ENCODE peak calls at places on chromosomes 1 and 21, in nine cellular contexts. Q is Peyer's patch; J is CD4-positive, alpha-beta memory T cell; C is upper lobe of right lung; A is CD8-positive, alpha-beta memory T cell; Y is left lung; P is T-helper 17 cell; U is body of pancreas; X is adrenal gland. H is an unnamed sample.

GRCh38 chr1:12443151-12443550 is 174.9 kb downstream of the DHRS3 start:
- DNase-seq in P (no peak), U (no peak), C (no peak), Y (no peak), A (no peak), X (no peak), Q (no peak), J (no peak), H (no peak)

GRCh38 chr1:212512731-212513559 is 80.2 kb downstream of the NENF start:
- DNase-seq in J (no peak), C (no peak), P (no peak), Q (no peak), Y (no peak), X (no peak), U (peak; percentile 35), A (no peak), H (no peak)

GRCh38 chr1:55155522-55155921 is 59.6 kb downstream of the USP24 start:
- DNase-seq in U (peak; percentile 27), X (peak; percentile 40), P (no peak), A (no peak), Y (no peak), J (no peak), C (peak; percentile 57), Q (no peak), H (peak; percentile 20)

GRCh38 chr1:116323419-116323987 is 49.5 kb upstream of the ATP1A1 start:
- DNase-seq in Y (no peak), U (no peak), Q (no peak), C (no peak), J (no peak), X (no peak), A (no peak), P (no peak), H (peak; percentile 80)

GRCh38 chr1:207822602-207823451 is 71.0 kb downstream of the CD46 start:
- DNase-seq in Y (peak; percentile 84), X (peak; percentile 97), P (peak; percentile 38), J (peak; percentile 77), Q (peak; percentile 80), A (peak; percentile 55), C (peak; percentile 86), U (peak; percentile 96), H (peak; percentile 97)

GRCh38 chr1:208510192-208510952 is 266.2 kb upstream of the PLXNA2 start:
- DNase-seq in Y (no peak), X (no peak), A (no peak), P (no peak), Q (no peak), J (no peak), C (no peak), U (no peak), H (no peak)

GRCh38 chr1:209363112-209363511 is 220.4 kb upstream of the CAMK1G start:
- DNase-seq in X (no peak), Y (no peak), C (no peak), U (peak; percentile 12), A (no peak), Q (no peak), P (no peak), J (no peak), H (no peak)

GRCh38 chr1:20185834-20186782 is at the start of the genes PLA2G2C and UBXN10:
- DNase-seq in Y (peak; percentile 68), Q (peak; percentile 82), C (peak; percentile 82), J (peak; percentile 29), P (peak; percentile 20), X (peak; percentile 65), A (peak; percentile 41), U (peak; percentile 58), H (peak; percentile 29)

GRCh38 chr21:35236090-35236489 is 187.0 kb upstream of the RUNX1 start:
- DNase-seq in Y (no peak), Q (no peak), C (no peak), X (no peak), U (no peak), J (no peak), P (no peak), A (no peak), H (no peak)

DNA sequence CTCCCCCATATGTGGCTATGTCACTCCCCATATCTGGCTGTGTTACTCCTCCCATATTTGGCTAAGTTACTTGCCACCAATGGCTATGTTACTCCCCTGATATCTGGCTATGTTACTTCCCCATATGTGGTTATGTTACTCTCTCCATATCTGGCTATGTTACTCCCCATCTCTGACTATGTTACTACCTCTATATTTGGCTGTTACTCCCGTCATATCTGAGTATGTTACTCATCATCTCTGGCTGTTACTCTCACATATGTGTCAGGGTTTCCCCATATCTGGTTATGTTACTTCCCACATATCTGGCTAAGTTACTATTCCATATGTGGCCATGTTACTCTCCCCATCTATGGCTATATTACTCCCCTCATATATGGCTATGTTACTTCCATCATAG is 50.3 kb upstream of the MAP10 start:
- DNase-seq in P (no peak), X (no peak), Q (no peak), A (no peak), Y (no peak), U (no peak), J (no peak), C (no peak), H (no peak)
- H3K9me3 ChIP-seq in P (no peaks in the 10 kb centered on the region), X (no peaks in the 10 kb centered on the region), Q (no peaks in the 10 kb centered on the region), A (no peaks in the 10 kb centered on the region), Y (no peaks in the 10 kb centered on the region), U (no peaks in the 10 kb centered on the region), J (no peaks in the 10 kb centered on the region), C (no peaks in the 10 kb centered on the region), H (no peaks in the 10 kb centered on the region)

DNA sequence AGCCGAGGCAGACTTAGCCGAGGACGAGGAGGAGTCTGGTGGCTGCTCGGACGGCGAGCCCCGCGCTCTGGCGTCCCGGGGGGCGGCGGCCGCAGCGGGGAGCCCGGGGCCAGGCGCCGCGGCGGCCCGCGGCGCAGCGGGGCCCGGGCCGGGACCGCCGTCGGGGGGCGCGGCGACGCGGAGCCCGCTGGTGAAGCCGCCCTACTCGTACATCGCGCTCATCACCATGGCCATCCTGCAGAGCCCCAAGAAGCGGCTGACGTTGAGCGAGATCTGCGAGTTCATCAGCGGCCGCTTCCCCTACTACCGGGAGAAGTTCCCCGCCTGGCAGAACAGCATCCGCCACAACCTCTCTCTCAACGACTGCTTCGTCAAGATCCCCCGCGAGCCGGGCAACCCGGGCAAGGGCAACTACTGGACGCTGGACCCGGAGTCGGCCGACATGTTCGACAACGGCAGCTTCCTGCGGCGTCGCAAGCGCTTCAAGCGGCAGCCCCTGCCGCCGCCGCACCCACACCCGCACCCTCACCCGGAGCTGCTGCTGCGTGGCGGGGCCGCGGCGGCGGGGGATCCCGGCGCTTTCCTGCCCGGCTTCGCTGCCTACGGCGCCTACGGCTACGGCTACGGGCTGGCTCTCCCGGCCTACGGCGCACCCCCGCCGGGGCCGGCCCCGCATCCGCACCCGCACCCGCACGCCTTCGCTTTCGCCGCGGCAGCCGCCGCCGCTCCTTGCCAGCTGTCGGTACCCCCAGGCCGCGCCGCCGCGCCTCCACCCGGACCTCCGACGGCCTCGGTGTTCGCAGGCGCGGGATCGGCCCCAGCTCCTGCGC is 692 bp downstream of the FOXD2 start:
- DNase-seq in P (peak; percentile 24), A (peak; percentile 35), Y (no peak), Q (no peak), C (peak; percentile 69), X (peak; percentile 15), U (no peak), J (peak; percentile 52), H (no peak)
- H3K9me3 ChIP-seq in P (no peaks in the 10 kb centered on the region), A (no peaks in the 10 kb centered on the region), Y (no peaks in the 10 kb centered on the region), Q (no peaks in the 10 kb centered on the region), C (no peaks in the 10 kb centered on the region), X (no peaks in the 10 kb centered on the region), U (no peaks in the 10 kb centered on the region), J (no peaks in the 10 kb centered on the region), H (no peaks in the 10 kb centered on the region)

DNA sequence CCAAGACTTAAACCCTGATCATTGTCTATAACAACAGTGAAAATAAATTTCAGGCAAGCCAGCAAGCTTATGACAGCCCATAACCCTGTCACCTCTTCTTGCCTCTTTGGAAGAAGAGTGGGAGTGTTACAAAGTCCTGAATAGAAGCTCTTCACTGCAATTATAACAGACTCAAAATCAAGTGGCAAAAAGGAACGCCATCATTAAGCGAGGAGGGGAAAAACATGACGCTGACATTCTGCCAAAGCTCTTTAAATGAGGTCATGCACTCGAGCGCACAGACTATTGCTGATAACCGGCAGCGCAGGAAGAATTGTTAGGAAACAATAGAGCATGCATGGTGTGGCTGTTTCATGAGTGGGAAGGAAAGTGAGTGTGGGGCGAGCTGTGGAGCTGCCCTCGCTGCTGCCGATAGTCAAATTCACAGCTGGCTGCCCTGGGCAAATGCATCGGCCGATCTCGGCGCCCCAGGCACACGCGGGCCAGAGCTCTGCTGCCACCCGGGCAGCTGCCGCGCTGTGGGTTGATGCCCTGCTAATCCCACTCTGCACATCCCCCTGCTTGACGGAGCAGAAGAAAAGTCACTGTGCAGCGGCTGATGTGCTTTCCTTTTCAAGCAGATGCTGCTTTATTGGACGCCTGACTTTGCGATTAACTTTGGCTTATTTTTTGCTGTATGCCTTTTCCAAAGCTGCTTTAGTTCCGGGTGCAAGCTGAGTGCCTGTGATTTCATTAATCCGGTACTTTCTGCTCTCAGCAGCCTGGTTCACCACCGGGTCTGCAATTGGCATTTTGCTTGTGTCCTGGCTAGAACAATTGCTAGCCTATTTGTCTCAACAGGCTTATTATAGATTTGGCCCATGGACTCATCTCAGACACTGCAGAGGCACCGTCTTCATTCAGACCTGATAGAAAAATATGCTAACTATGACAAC is 102.4 kb upstream of the ST6GALNAC5 start:
- DNase-seq in Y (no peak), U (no peak), Q (no peak), A (no peak), X (no peak), C (no peak), J (no peak), P (no peak), H (no peak)
- H3K9me3 ChIP-seq in Y (no peaks in the 10 kb centered on the region), U (no peaks in the 10 kb centered on the region), Q (no peaks in the 10 kb centered on the region), A (no peaks in the 10 kb centered on the region), X (no peaks in the 10 kb centered on the region), C (no peaks in the 10 kb centered on the region), J (no peaks in the 10 kb centered on the region), P (no peaks in the 10 kb centered on the region), H (no peaks in the 10 kb centered on the region)

DNA sequence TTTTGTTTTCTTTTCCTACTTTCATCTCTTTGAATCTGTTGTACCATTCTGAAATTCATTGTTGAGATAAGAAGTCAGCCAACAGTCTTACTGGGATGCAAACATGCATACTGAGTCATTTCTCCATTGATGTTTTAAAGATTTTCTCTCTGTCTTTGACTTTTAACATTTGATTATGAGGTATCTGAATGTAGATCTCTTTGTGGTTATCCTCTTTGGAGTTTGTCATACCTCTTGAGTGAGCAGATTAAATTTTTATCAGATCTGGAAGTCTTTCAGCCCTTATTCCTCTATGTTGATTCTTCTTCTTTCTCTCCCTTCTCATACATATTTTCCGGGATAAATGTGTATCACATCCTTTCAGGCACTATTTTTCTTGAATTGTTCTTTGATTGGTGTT is 406.9 kb upstream of the NCAM2 start:
- DNase-seq in Y (no peak), J (no peak), A (no peak), X (no peak), U (no peak), Q (no peak), P (no peak), C (no peak), H (no peak)
- H3K9me3 ChIP-seq in Y (no peaks in the 10 kb centered on the region), J (no peaks in the 10 kb centered on the region), A (no peaks in the 10 kb centered on the region), X (no peaks in the 10 kb centered on the region), U (no peaks in the 10 kb centered on the region), Q (no peaks in the 10 kb centered on the region), P (no peaks in the 10 kb centered on the region), C (no peaks in the 10 kb centered on the region), H (no peaks in the 10 kb centered on the region)

GRCh38 chr1:49060766-49061165 is 284.1 kb upstream of the BEND5 start:
- DNase-seq in X (no peak), Y (no peak), A (no peak), J (no peak), Q (no peak), U (no peak), C (no peak), P (no peak), H (no peak)

DNA sequence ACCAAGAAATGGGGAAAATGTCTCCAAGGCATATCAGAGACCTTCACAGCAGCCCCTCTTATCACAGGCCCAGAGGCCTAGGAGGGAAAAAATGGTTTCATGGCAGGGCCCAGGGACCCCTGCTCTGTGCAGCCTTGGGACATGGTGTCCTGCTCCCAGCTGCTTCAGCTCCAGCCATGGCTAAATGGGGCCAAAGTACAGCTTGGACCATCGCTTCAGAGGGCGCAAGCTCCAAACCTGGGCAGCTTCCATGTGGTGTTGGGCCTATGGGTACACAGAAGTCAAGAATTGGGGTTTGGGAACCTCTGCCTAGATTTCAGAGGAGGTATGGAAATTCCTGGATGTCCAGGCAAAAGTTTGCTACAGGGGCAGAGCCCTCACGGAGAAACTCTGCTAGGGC is 282.4 kb upstream of the BEND5 start:
- DNase-seq in C (no peak), P (no peak), A (no peak), J (no peak), U (no peak), Y (no peak), Q (no peak), X (no peak), H (no peak)
- H3K9me3 ChIP-seq in C (no peaks in the 10 kb centered on the region), P (no peaks in the 10 kb centered on the region), A (no peaks in the 10 kb centered on the region), J (no peaks in the 10 kb centered on the region), U (no peaks in the 10 kb centered on the region), Y (no peaks in the 10 kb centered on the region), Q (no peaks in the 10 kb centered on the region), X (no peaks in the 10 kb centered on the region), H (no peaks in the 10 kb centered on the region)